ENCODE peak calls at places on chromosomes 11 and 22, in nine cellular contexts. O is left ventricle myocardium inferior; G is NCI-H460; A is endothelial cell; V is neural progenitor cell; C is IMR-90; B is COR-L47; Y is stimulated activated CD4-positive, alpha-beta T cell treated with anti-CD3 and anti-CD28 coated beads, TNF-alpha, amount 100 ng/mL, for 48 hours; I is NCI-H1105. D is an unnamed sample.

GRCh38 chr11:1351278-1351937 is 38.3 kb upstream of the BRSK2 start:
- DNase-seq in O (no peak), G (peak), A (no peak), V (no peak), C (no peak), B (no peak), Y (no peak), I (no peak), D (no peak)

GRCh38 chr11:2728663-2729332 is 29.0 kb upstream of the KCNQ1OT1 start:
- DNase-seq in O (no peak), G (no peak), A (no peak), V (no peak), C (no peak), B (no peak), Y (no peak), I (no peak), D (no peak)

GRCh38 chr11:115761817-115762216 is 257.6 kb upstream of the CADM1 start:
- DNase-seq in O (no peak), G (no peak), A (no peak), V (no peak), C (no peak), B (no peak), Y (no peak), I (no peak), D (no peak)

GRCh38 chr11:64364911-64365310 is 5.9 kb downstream of the RPS6KA4 start:
- DNase-seq in O (no peak), G (no peak), A (no peak), V (no peak), C (no peak), B (no peak), Y (no peak), I (no peak), D (no peak)

GRCh38 chr22:20566420-20567260 is 59.2 kb downstream of the MED15 start:
- DNase-seq in O (peak), G (no peak), A (no peak), V (no peak), C (peak), B (no peak), Y (peak), I (no peak), D (no peak)

GRCh38 chr11:119121008-119121810 is at the start of gene HINFP:
- DNase-seq in O (peak), G (peak), A (peak), V (peak), C (peak), B (peak), Y (peak), I (peak), D (peak)

GRCh38 chr11:106047636-106048035 is 25.6 kb upstream of the MSANTD4 start:
- DNase-seq in O (no peak), G (no peak), A (no peak), V (no peak), C (no peak), B (no peak), Y (no peak), I (no peak), D (no peak)

GRCh38 chr11:94650756-94651155 is 83.6 kb downstream of the PIWIL4 start:
- DNase-seq in O (peak), G (no peak), A (no peak), V (no peak), C (peak), B (no peak), Y (no peak), I (no peak), D (no peak)

GRCh38 chr11:104118105-104118762 is 45.7 kb downstream of the PDGFD start:
- DNase-seq in O (no peak), G (no peak), A (no peak), V (no peak), C (no peak), B (no peak), Y (no peak), I (no peak), D (no peak)

GRCh38 chr11:43907028-43907966 is 26.7 kb downstream of the ALKBH3 start:
- DNase-seq in O (no peak), G (no peak), A (no peak), V (no peak), C (no peak), B (no peak), Y (no peak), I (no peak), D (no peak)

GRCh38 chr22:23098718-23099524 is 28.6 kb downstream of the GNAZ start:
- DNase-seq in O (peak), G (no peak), A (no peak), V (no peak), C (no peak), B (no peak), Y (no peak), I (no peak), D (no peak)

GRCh38 chr11:77548552-77549439 is 41.0 kb upstream of the AQP11 start:
- DNase-seq in O (no peak), G (no peak), A (no peak), V (no peak), C (no peak), B (no peak), Y (no peak), I (no peak), D (no peak)

D was measured in GM18507.